ENCODE peak calls at places on chromosomes 12 and 14, in ten cellular contexts. One of them, this sample, is unnamed.
A peak's percentile ranks its signal among the peaks of the same experiment; 100 is the strongest.

GRCh38 chr14:53384073-53384472 is 230.9 kb upstream of the DDHD1 start:
- DNase-seq in thyroid gland: no peak
- DNase-seq in IMR-90: no peak
- DNase-seq in stomach: no peak
- DNase-seq in K562: no peak
- DNase-seq in A549: no peak
- DNase-seq in GM12892: no peak
- DNase-seq in H1: no peak
- DNase-seq in body of pancreas: no peak
- DNase-seq in lower leg skin: no peak
- DNase-seq in this sample: no peak

GRCh38 chr14:71594828-71595227 is 337.4 kb upstream of the RGS6 start:
- DNase-seq in K562: no peak
- DNase-seq in GM12892: no peak
- DNase-seq in thyroid gland: peak; percentile 35
- DNase-seq in stomach: no peak
- DNase-seq in A549: no peak
- DNase-seq in lower leg skin: no peak
- DNase-seq in H1: no peak
- DNase-seq in IMR-90: peak; percentile 32
- DNase-seq in body of pancreas: no peak
- DNase-seq in this sample: no peak

GRCh38 chr14:67738740-67739504 is 37.2 kb downstream of the RDH12 start:
- DNase-seq in IMR-90: peak; percentile 93
- DNase-seq in A549: peak; percentile 88
- DNase-seq in H1: no peak
- DNase-seq in stomach: peak; percentile 63
- DNase-seq in thyroid gland: peak; percentile 13
- DNase-seq in lower leg skin: peak; percentile 91
- DNase-seq in GM12892: no peak
- DNase-seq in body of pancreas: peak; percentile 78
- DNase-seq in K562: peak; percentile 35
- DNase-seq in this sample: peak; percentile 40

GRCh38 chr14:105411017-105411941 is 8.3 kb upstream of the MTA1 start:
- DNase-seq in lower leg skin: no peak
- DNase-seq in thyroid gland: peak; percentile 54
- DNase-seq in H1: no peak
- DNase-seq in IMR-90: peak; percentile 33
- DNase-seq in A549: peak; percentile 72
- DNase-seq in stomach: peak; percentile 60
- DNase-seq in GM12892: peak; percentile 72
- DNase-seq in body of pancreas: peak; percentile 47
- DNase-seq in K562: peak; percentile 90
- DNase-seq in this sample: peak; percentile 63

GRCh38 chr14:92954933-92955332 is 32.0 kb downstream of the CHGA start:
- DNase-seq in body of pancreas: no peak
- DNase-seq in GM12892: no peak
- DNase-seq in K562: no peak
- DNase-seq in stomach: no peak
- DNase-seq in H1: no peak
- DNase-seq in thyroid gland: no peak
- DNase-seq in lower leg skin: no peak
- DNase-seq in IMR-90: no peak
- DNase-seq in A549: no peak
- DNase-seq in this sample: no peak

GRCh38 chr12:132222096-132222807 is 78.0 kb downstream of the NOC4L start:
- DNase-seq in stomach: no peak
- DNase-seq in K562: no peak
- DNase-seq in IMR-90: peak; percentile 2
- DNase-seq in H1: no peak
- DNase-seq in body of pancreas: no peak
- DNase-seq in lower leg skin: no peak
- DNase-seq in thyroid gland: peak; percentile 94
- DNase-seq in A549: peak; percentile 52
- DNase-seq in GM12892: no peak
- DNase-seq in this sample: no peak

GRCh38 chr12:61452076-61452475 is 808.1 kb upstream of the USP15 start:
- DNase-seq in IMR-90: no peak
- DNase-seq in thyroid gland: no peak
- DNase-seq in A549: no peak
- DNase-seq in GM12892: no peak
- DNase-seq in stomach: no peak
- DNase-seq in K562: no peak
- DNase-seq in body of pancreas: no peak
- DNase-seq in lower leg skin: no peak
- DNase-seq in H1: no peak
- DNase-seq in this sample: no peak

GRCh38 chr12:42421844-42422779 is 96.1 kb downstream of the PPHLN1 start:
- DNase-seq in GM12892: no peak
- DNase-seq in A549: no peak
- DNase-seq in K562: peak; percentile 53
- DNase-seq in stomach: no peak
- DNase-seq in lower leg skin: no peak
- DNase-seq in thyroid gland: no peak
- DNase-seq in body of pancreas: no peak
- DNase-seq in H1: no peak
- DNase-seq in IMR-90: peak; percentile 90
- DNase-seq in this sample: peak; percentile 7

GRCh38 chr14:42110167-42110566 is 503.5 kb downstream of the LRFN5 start:
- DNase-seq in body of pancreas: no peak
- DNase-seq in IMR-90: peak; percentile 71
- DNase-seq in stomach: no peak
- DNase-seq in H1: no peak
- DNase-seq in lower leg skin: no peak
- DNase-seq in thyroid gland: no peak
- DNase-seq in A549: peak; percentile 5
- DNase-seq in GM12892: no peak
- DNase-seq in K562: no peak
- DNase-seq in this sample: no peak

GRCh38 chr12:104348283-104348993 is 44.9 kb downstream of the EID3 start:
- DNase-seq in thyroid gland: no peak
- DNase-seq in IMR-90: no peak
- DNase-seq in A549: no peak
- DNase-seq in K562: no peak
- DNase-seq in GM12892: no peak
- DNase-seq in lower leg skin: peak; percentile 49
- DNase-seq in stomach: no peak
- DNase-seq in H1: no peak
- DNase-seq in body of pancreas: no peak
- DNase-seq in this sample: no peak

GRCh38 chr12:104342635-104343249 is 39.2 kb downstream of the EID3 start:
- DNase-seq in thyroid gland: no peak
- DNase-seq in IMR-90: no peak
- DNase-seq in lower leg skin: no peak
- DNase-seq in K562: no peak
- DNase-seq in GM12892: no peak
- DNase-seq in H1: no peak
- DNase-seq in body of pancreas: no peak
- DNase-seq in A549: no peak
- DNase-seq in stomach: no peak
- DNase-seq in this sample: no peak

GRCh38 chr12:104347374-104348075 is 44.0 kb downstream of the EID3 start:
- DNase-seq in stomach: no peak
- DNase-seq in lower leg skin: peak; percentile 18
- DNase-seq in A549: no peak
- DNase-seq in GM12892: no peak
- DNase-seq in H1: no peak
- DNase-seq in body of pancreas: no peak
- DNase-seq in thyroid gland: no peak
- DNase-seq in K562: no peak
- DNase-seq in IMR-90: peak; percentile 54
- DNase-seq in this sample: no peak

GRCh38 chr12:104344682-104345081 is 41.1 kb downstream of the EID3 start:
- DNase-seq in body of pancreas: no peak
- DNase-seq in IMR-90: no peak
- DNase-seq in A549: no peak
- DNase-seq in GM12892: no peak
- DNase-seq in H1: no peak
- DNase-seq in thyroid gland: no peak
- DNase-seq in lower leg skin: no peak
- DNase-seq in K562: no peak
- DNase-seq in stomach: no peak
- DNase-seq in this sample: no peak

GRCh38 chr12:104345234-104346066 is 41.9 kb downstream of the EID3 start:
- DNase-seq in lower leg skin: peak; percentile 5
- DNase-seq in GM12892: no peak
- DNase-seq in H1: no peak
- DNase-seq in K562: no peak
- DNase-seq in body of pancreas: no peak
- DNase-seq in thyroid gland: no peak
- DNase-seq in IMR-90: no peak
- DNase-seq in A549: no peak
- DNase-seq in stomach: no peak
- DNase-seq in this sample: no peak
- TF ChIP-seq POLR2A in lower leg skin: no peak
- TF ChIP-seq POLR2A in GM12892: no peak
- TF ChIP-seq POLR2A in H1: no peak
- TF ChIP-seq POLR2A in K562: no peak
- TF ChIP-seq POLR2A in body of pancreas: no peak
- TF ChIP-seq POLR2A in thyroid gland: no peak
- TF ChIP-seq POLR2A in IMR-90: no peak
- TF ChIP-seq POLR2A in A549: no peak
- TF ChIP-seq POLR2A in stomach: no peak
- TF ChIP-seq POLR2A in this sample: no peak

DNA sequence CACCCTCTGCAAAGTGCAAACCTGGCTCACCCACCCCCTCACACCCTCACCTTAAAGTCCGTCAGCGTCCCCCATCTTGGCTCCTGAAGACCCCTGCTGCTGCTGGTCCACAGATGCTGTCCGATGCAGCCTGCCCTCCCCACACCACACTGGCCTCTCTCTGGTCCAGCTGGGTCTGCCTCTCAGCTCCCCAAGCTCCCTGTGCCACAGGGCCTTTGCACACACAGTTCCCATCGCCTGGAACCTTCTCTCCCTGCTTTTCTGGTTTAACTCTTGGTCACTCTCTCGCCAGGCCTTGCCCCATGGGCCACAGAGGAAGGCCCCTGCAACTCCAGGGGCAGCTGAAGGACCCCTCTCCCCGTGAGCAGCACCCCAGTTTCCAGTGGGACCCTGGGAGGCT is 44.9 kb downstream of the TESC start:
- DNase-seq in K562: no peak
- DNase-seq in stomach: no peak
- DNase-seq in A549: no peak
- DNase-seq in IMR-90: no peak
- DNase-seq in body of pancreas: no peak
- DNase-seq in thyroid gland: no peak
- DNase-seq in GM12892: no peak
- DNase-seq in H1: no peak
- DNase-seq in lower leg skin: no peak
- DNase-seq in this sample: no peak
- TF ChIP-seq POLR2A in K562: no peak
- TF ChIP-seq POLR2A in stomach: no peak
- TF ChIP-seq POLR2A in A549: no peak
- TF ChIP-seq POLR2A in IMR-90: no peak
- TF ChIP-seq POLR2A in body of pancreas: no peak
- TF ChIP-seq POLR2A in thyroid gland: no peak
- TF ChIP-seq POLR2A in GM12892: no peak
- TF ChIP-seq POLR2A in H1: no peak
- TF ChIP-seq POLR2A in lower leg skin: no peak
- TF ChIP-seq POLR2A in this sample: no peak

DNA sequence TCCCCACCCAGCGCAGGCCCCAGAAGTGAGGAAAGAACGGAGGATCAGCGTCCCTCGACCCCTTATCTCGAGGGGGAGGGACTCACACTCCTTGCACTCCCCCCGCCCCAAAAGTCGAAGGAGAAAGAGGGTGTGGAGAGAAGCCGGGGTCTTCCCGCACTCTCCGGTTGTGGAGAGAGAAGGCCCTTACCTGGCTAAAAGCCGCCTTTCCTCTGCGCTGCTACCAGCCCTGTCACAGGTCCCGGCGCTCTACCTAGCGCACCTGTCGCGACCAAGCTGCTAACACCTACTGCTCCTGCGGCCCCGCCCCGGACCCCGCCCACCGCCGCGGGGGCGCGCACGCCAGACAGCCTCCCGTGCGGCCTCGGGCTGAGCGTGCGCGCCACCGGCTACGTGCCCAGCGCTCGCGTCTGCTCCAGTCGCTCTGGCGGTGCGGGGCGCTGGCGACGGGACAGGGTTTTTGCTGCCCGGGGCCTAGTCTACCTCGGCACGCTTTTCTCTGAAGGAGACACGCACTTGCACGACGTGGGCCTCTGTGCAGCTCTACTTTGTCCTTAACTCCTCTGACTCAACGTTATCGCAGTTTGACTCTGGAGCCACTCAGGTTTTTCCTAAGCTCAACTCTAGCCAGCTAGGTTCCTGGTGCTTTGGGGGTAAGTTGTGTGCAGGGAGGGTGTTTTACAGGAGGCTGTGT is at the start of gene LIMA1:
- DNase-seq in lower leg skin: peak; percentile 97
- DNase-seq in body of pancreas: peak; percentile 95
- DNase-seq in A549: peak; percentile 95
- DNase-seq in K562: peak; percentile 95
- DNase-seq in H1: peak; percentile 73
- DNase-seq in thyroid gland: peak; percentile 96
- DNase-seq in IMR-90: peak; percentile 75
- DNase-seq in stomach: peak; percentile 97
- DNase-seq in GM12892: peak; percentile 91
- DNase-seq in this sample: peak; percentile 86
- TF ChIP-seq POLR2A in lower leg skin: no peak
- TF ChIP-seq POLR2A in body of pancreas: peak; percentile 95
- TF ChIP-seq POLR2A in A549: peak; percentile 99
- TF ChIP-seq POLR2A in K562: peak; percentile 89
- TF ChIP-seq POLR2A in H1: peak; percentile 94
- TF ChIP-seq POLR2A in thyroid gland: peak; percentile 95
- TF ChIP-seq POLR2A in IMR-90: peak; percentile 30
- TF ChIP-seq POLR2A in stomach: no peak
- TF ChIP-seq POLR2A in GM12892: peak; percentile 78
- TF ChIP-seq POLR2A in this sample: peak; percentile 94

GRCh38 chr12:49741882-49742620 is 694 bp downstream of the TMBIM6 start:
- DNase-seq in lower leg skin: peak; percentile 98
- DNase-seq in thyroid gland: peak; percentile 93
- DNase-seq in A549: peak; percentile 62
- DNase-seq in H1: peak; percentile 27
- DNase-seq in body of pancreas: peak; percentile 90
- DNase-seq in GM12892: peak; percentile 47
- DNase-seq in K562: peak; percentile 75
- DNase-seq in stomach: peak; percentile 93
- DNase-seq in IMR-90: peak; percentile 86
- DNase-seq in this sample: peak; percentile 57

GRCh38 chr12:49744363-49744885 is 3.1 kb downstream of the TMBIM6 start:
- DNase-seq in A549: no peak
- DNase-seq in GM12892: no peak
- DNase-seq in H1: no peak
- DNase-seq in IMR-90: no peak
- DNase-seq in lower leg skin: no peak
- DNase-seq in stomach: no peak
- DNase-seq in K562: no peak
- DNase-seq in thyroid gland: no peak
- DNase-seq in body of pancreas: no peak
- DNase-seq in this sample: no peak

GRCh38 chr12:49740930-49741881 is at the start of gene TMBIM6:
- DNase-seq in lower leg skin: peak; percentile 100
- DNase-seq in GM12892: peak; percentile 77
- DNase-seq in body of pancreas: peak; percentile 99
- DNase-seq in stomach: peak; percentile 100
- DNase-seq in thyroid gland: peak; percentile 100
- DNase-seq in A549: peak; percentile 97
- DNase-seq in K562: peak; percentile 96
- DNase-seq in IMR-90: peak; percentile 100
- DNase-seq in H1: peak; percentile 100
- DNase-seq in this sample: peak; percentile 86
- TF ChIP-seq POLR2A in lower leg skin: peak; percentile 99
- TF ChIP-seq POLR2A in GM12892: peak; percentile 99
- TF ChIP-seq POLR2A in body of pancreas: peak; percentile 98
- TF ChIP-seq POLR2A in stomach: no peak
- TF ChIP-seq POLR2A in thyroid gland: peak; percentile 97
- TF ChIP-seq POLR2A in A549: peak; percentile 97
- TF ChIP-seq POLR2A in K562: peak; percentile 100
- TF ChIP-seq POLR2A in IMR-90: peak; percentile 99
- TF ChIP-seq POLR2A in H1: peak; percentile 99
- TF ChIP-seq POLR2A in this sample: peak; percentile 82

This sample was measured in H54.